ENCODE peak calls at places on chromosomes 2 and 18, in nine cellular contexts. W is sigmoid colon; K is HFF-Myc; L is AG04449; T is CD8-positive, alpha-beta T cell; X is NB4; V is gastrocnemius medialis; F is WERI-Rb-1; B is K562. Z is an unnamed sample.

GRCh38 chr2:223260681-223261080 is 208.7 kb downstream of the KCNE4 start:
- DNase-seq in W (no peak), K (no peak), L (no peak), T (no peak), X (no peak), V (no peak), F (no peak), B (no peak), Z (peak; percentile 62)

GRCh38 chr2:45210466-45211195 is 201.4 kb upstream of the SIX2 start:
- DNase-seq in W (no peak), K (no peak), L (no peak), T (no peak), X (peak; percentile 42), V (no peak), F (no peak), B (no peak), Z (peak; percentile 78)

GRCh38 chr18:44536041-44536440 is 144.6 kb upstream of the SETBP1 start:
- DNase-seq in W (no peak), K (peak; percentile 73), L (peak; percentile 52), T (no peak), X (no peak), V (no peak), F (no peak), B (no peak), Z (peak; percentile 90)

GRCh38 chr18:240175-240574 is 27.7 kb downstream of the THOC1 start:
- DNase-seq in W (no peak), K (no peak), L (no peak), T (no peak), X (no peak), V (no peak), F (no peak), B (no peak), Z (no peak)

GRCh38 chr2:235678712-235679111 is 184.9 kb downstream of the AGAP1 start:
- DNase-seq in W (peak; percentile 47), K (no peak), L (no peak), T (no peak), X (no peak), V (no peak), F (no peak), B (no peak), Z (no peak)

GRCh38 chr2:239626971-239627598 is 226.3 kb upstream of the HDAC4 start:
- DNase-seq in W (no peak), K (no peak), L (no peak), T (no peak), X (no peak), V (no peak), F (no peak), B (no peak), Z (peak; percentile 25)

GRCh38 chr2:169069341-169069740 is at the start of gene DHRS9:
- DNase-seq in W (no peak), K (no peak), L (no peak), T (no peak), X (peak; percentile 99), V (no peak), F (no peak), B (no peak), Z (peak; percentile 22)

GRCh38 chr18:56804395-56804794 is 153.2 kb downstream of the WDR7 start:
- DNase-seq in W (no peak), K (no peak), L (no peak), T (no peak), X (no peak), V (no peak), F (no peak), B (no peak), Z (no peak)

GRCh38 chr2:120587326-120587996 is 148.2 kb upstream of the GLI2 start:
- DNase-seq in W (no peak), K (no peak), L (no peak), T (no peak), X (no peak), V (no peak), F (no peak), B (peak; percentile 13), Z (no peak)

GRCh38 chr2:64632855-64633819 is 20.6 kb downstream of the SERTAD2 start:
- DNase-seq in W (peak; percentile 61), K (no peak), L (no peak), T (no peak), X (no peak), V (no peak), F (no peak), B (no peak), Z (no peak)

GRCh38 chr2:127118467-127118866 is 11.5 kb upstream of the BIN1 start:
- DNase-seq in W (peak; percentile 42), K (no peak), L (no peak), T (no peak), X (no peak), V (no peak), F (no peak), B (no peak), Z (no peak)

GRCh38 chr2:55842009-55842408 is 81.6 kb downstream of the EFEMP1 start:
- DNase-seq in W (no peak), K (no peak), L (no peak), T (no peak), X (no peak), V (no peak), F (no peak), B (no peak), Z (peak; percentile 67)

GRCh38 chr2:30172622-30173021 is 25.8 kb downstream of the YPEL5 start:
- DNase-seq in W (no peak), K (no peak), L (no peak), T (no peak), X (no peak), V (no peak), F (no peak), B (no peak), Z (no peak)

GRCh38 chr18:9417081-9417841 is 58.1 kb upstream of the RALBP1 start:
- DNase-seq in W (peak; percentile 67), K (no peak), L (peak; percentile 26), T (no peak), X (no peak), V (no peak), F (no peak), B (no peak), Z (peak; percentile 57)

DNA sequence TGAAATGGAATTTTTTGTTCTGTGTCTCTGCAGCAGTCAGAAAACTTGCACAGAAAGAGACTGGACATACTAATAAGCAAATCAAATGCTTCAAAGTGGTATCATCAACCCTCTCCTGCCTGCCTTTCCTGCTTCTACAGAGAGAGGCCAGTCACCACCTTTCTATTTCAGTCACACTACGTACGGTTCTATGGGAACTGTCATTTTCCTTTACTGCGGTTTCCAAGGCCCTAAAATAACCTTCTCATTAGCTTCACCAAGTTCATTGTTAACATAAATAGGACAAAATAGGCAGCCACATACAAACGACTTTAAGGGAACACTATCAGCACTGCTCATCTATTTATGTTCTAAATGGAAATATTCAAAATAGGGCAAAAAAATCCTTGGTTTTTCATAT is 86.6 kb downstream of the METTL8 start:
- DNase-seq in W (no peak), K (no peak), L (no peak), T (no peak), X (no peak), V (no peak), F (no peak), B (no peak), Z (no peak)
- TF ChIP-seq CTCF in W (no peak), K (no peak), L (no peak), T (no peak), X (no peak), V (no peak), F (no peak), B (no peak), Z (no peak)

DNA sequence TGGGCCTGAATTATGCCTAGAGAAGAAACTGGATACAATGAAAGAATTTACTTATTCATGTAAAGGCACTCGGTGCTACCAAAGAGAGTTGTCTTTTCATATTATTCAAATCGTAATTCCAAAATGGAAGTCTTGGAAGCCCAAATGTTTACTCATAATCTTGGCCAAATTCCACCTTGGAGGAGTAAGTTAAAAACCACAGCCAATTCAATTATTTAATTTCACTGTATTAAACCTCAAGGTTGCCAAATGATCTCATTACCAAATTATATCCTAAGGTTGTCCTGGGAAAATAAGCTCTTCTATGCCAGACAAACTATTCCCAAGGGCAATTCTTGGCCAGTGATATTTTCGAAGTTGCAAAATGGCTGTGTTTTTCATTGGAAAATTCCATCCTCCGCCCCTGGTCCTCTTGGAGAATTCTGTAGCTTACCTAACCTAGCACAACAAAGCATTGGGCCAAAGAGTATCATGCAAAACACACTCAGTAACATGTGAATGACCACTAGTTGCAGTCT is 11.1 kb upstream of the VPS4B start:
- DNase-seq in W (peak; percentile 68), K (no peak), L (no peak), T (no peak), X (no peak), V (no peak), F (no peak), B (no peak), Z (no peak)
- H3K4me3 ChIP-seq in W (no peak overlapping the region), K (no peak overlapping the region), L (no peak overlapping the region), T (no peak overlapping the region), X (no peak overlapping the region), V (no peak overlapping the region), F (no peak overlapping the region), B (no peak overlapping the region), Z (no peak overlapping the region)

GRCh38 chr2:163475815-163476214 is 260.0 kb downstream of the FIGN start:
- DNase-seq in W (no peak), K (no peak), L (no peak), T (no peak), X (no peak), V (no peak), F (no peak), B (no peak), Z (no peak)

GRCh38 chr2:163474319-163474744 is 261.5 kb downstream of the FIGN start:
- DNase-seq in W (no peak), K (no peak), L (no peak), T (no peak), X (no peak), V (no peak), F (no peak), B (no peak), Z (no peak)

GRCh38 chr2:163467206-163467605 is 268.6 kb downstream of the FIGN start:
- DNase-seq in W (no peak), K (no peak), L (no peak), T (no peak), X (peak; percentile 39), V (peak; percentile 3), F (no peak), B (no peak), Z (no peak)

GRCh38 chr2:163469561-163469962 is 266.2 kb downstream of the FIGN start:
- DNase-seq in W (no peak), K (no peak), L (no peak), T (no peak), X (peak; percentile 87), V (no peak), F (no peak), B (no peak), Z (peak; percentile 66)

GRCh38 chr2:163471947-163472346 is 263.9 kb downstream of the FIGN start:
- DNase-seq in W (no peak), K (no peak), L (no peak), T (no peak), X (peak; percentile 75), V (no peak), F (no peak), B (no peak), Z (peak; percentile 30)
- TF ChIP-seq CTCF in W (no peak), K (peak; percentile 16), L (peak; percentile 24), T (no peak), X (peak; percentile 16), V (no peak), F (peak; percentile 45), B (no peak), Z (peak; percentile 18)

DNA sequence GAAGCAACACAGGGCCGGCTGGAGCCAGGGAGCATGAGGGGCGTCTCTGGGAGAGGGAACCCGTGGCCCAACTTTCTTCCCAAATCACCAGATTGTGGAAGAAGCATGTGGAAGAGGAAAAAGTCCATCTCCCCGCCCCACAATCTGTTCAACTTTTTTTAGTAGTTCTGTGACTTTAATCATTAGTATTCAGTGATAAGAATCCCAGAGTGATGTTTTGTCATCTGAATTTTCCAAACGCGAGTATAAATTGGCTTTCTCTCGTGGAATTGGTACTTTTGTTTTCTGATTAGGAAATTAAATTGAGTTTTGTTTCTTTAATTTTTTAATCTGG is 134.9 kb upstream of the EPC2 start:
- DNase-seq in W (no peak), K (no peak), L (no peak), T (no peak), X (no peak), V (no peak), F (no peak), B (no peak), Z (no peak)
- H3K4me3 ChIP-seq in W (no peak overlapping the region), K (no peak overlapping the region), L (no peak overlapping the region), T (peak overlapping the region; percentile 16), X (no peak overlapping the region), V (peak overlapping the region; percentile 49), F (no peak overlapping the region), B (no peak overlapping the region), Z (no peak overlapping the region)